ENCODE peak calls at places on chromosomes 12 and 14, in four cellular contexts. One of them, this sample, is unnamed.

GRCh38 chr12:581746-582145 is 81.5 kb downstream of the NINJ2 start:
- DNase-seq in IMR-90: no peak
- DNase-seq in astrocyte of the cerebellum: no peak
- DNase-seq in heart left ventricle: no peak
- DNase-seq in this sample: no peak

GRCh38 chr12:70176290-70176689 is 66.9 kb upstream of the CNOT2 start:
- DNase-seq in IMR-90: no peak
- DNase-seq in astrocyte of the cerebellum: no peak
- DNase-seq in heart left ventricle: no peak
- DNase-seq in this sample: no peak

GRCh38 chr14:63470877-63471565 is 72.2 kb downstream of the PPP2R5E start:
- DNase-seq in IMR-90: peak
- DNase-seq in astrocyte of the cerebellum: no peak
- DNase-seq in heart left ventricle: no peak
- DNase-seq in this sample: peak

GRCh38 chr12:50914872-50915484 is 37.4 kb upstream of the HIGD1C start:
- DNase-seq in IMR-90: no peak
- DNase-seq in astrocyte of the cerebellum: no peak
- DNase-seq in heart left ventricle: no peak
- DNase-seq in this sample: no peak

GRCh38 chr12:91037301-91037700 is 20.5 kb downstream of the KERA start:
- DNase-seq in IMR-90: peak
- DNase-seq in astrocyte of the cerebellum: no peak
- DNase-seq in heart left ventricle: no peak
- DNase-seq in this sample: no peak

GRCh38 chr12:119020377-119021360 is 39.3 kb downstream of the SRRM4 start:
- DNase-seq in IMR-90: no peak
- DNase-seq in astrocyte of the cerebellum: no peak
- DNase-seq in heart left ventricle: peak
- DNase-seq in this sample: no peak

GRCh38 chr12:32025906-32026305 is 66.7 kb downstream of the RESF1 start:
- DNase-seq in IMR-90: no peak
- DNase-seq in astrocyte of the cerebellum: no peak
- DNase-seq in heart left ventricle: no peak
- DNase-seq in this sample: no peak

GRCh38 chr14:23172572-23172971 is 10.9 kb downstream of the SLC7A8 start:
- DNase-seq in IMR-90: no peak
- DNase-seq in astrocyte of the cerebellum: no peak
- DNase-seq in heart left ventricle: no peak
- DNase-seq in this sample: no peak

GRCh38 chr12:7162691-7163114 is 26.8 kb upstream of the PEX5 start:
- DNase-seq in IMR-90: no peak
- DNase-seq in astrocyte of the cerebellum: no peak
- DNase-seq in heart left ventricle: no peak
- DNase-seq in this sample: no peak

GRCh38 chr12:94689646-94690036 is 39.3 kb upstream of the TMCC3 start:
- DNase-seq in IMR-90: no peak
- DNase-seq in astrocyte of the cerebellum: no peak
- DNase-seq in heart left ventricle: no peak
- DNase-seq in this sample: no peak

GRCh38 chr12:106195638-106196037 is 52.2 kb downstream of the CKAP4 start:
- DNase-seq in IMR-90: peak
- DNase-seq in astrocyte of the cerebellum: peak
- DNase-seq in heart left ventricle: peak
- DNase-seq in this sample: peak

GRCh38 chr12:45216983-45217485 is 1.1 kb downstream of the ANO6 start:
- DNase-seq in IMR-90: no peak
- DNase-seq in astrocyte of the cerebellum: no peak
- DNase-seq in heart left ventricle: no peak
- DNase-seq in this sample: no peak

GRCh38 chr12:47353508-47353907 is 273.7 kb upstream of the AMIGO2 start:
- DNase-seq in IMR-90: no peak
- DNase-seq in astrocyte of the cerebellum: no peak
- DNase-seq in heart left ventricle: no peak
- DNase-seq in this sample: no peak

GRCh38 chr12:57586832-57587429 is 4.1 kb upstream of the PIP4K2C start:
- DNase-seq in IMR-90: no peak
- DNase-seq in astrocyte of the cerebellum: no peak
- DNase-seq in heart left ventricle: no peak
- DNase-seq in this sample: no peak

DNA sequence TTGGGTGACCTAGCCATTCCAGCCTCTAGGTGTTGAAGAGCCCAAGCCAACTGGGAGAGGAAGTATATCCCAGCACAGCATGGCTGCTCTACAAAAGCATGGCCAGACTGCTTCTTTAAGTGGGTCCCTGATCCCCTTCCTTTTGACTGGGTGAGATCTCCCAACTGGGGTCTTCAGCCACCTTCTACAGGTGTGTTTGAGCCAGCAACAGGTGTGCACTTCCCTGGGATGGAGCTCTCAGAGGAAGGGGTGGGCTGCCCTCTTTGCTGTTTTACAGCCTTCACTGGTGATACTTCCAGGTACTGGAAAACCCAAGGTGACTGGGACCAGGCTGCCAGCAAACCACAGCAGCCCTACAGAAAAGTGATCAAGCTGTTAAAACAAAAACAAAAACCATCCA is 14.2 kb upstream of the GNS start:
- DNase-seq in IMR-90: no peak
- DNase-seq in astrocyte of the cerebellum: no peak
- DNase-seq in heart left ventricle: no peak
- DNase-seq in this sample: no peak
- H3K4me3 ChIP-seq in IMR-90: no peak
- H3K4me3 ChIP-seq in astrocyte of the cerebellum: no peak
- H3K4me3 ChIP-seq in heart left ventricle: no peak
- H3K4me3 ChIP-seq in this sample: no peak

DNA sequence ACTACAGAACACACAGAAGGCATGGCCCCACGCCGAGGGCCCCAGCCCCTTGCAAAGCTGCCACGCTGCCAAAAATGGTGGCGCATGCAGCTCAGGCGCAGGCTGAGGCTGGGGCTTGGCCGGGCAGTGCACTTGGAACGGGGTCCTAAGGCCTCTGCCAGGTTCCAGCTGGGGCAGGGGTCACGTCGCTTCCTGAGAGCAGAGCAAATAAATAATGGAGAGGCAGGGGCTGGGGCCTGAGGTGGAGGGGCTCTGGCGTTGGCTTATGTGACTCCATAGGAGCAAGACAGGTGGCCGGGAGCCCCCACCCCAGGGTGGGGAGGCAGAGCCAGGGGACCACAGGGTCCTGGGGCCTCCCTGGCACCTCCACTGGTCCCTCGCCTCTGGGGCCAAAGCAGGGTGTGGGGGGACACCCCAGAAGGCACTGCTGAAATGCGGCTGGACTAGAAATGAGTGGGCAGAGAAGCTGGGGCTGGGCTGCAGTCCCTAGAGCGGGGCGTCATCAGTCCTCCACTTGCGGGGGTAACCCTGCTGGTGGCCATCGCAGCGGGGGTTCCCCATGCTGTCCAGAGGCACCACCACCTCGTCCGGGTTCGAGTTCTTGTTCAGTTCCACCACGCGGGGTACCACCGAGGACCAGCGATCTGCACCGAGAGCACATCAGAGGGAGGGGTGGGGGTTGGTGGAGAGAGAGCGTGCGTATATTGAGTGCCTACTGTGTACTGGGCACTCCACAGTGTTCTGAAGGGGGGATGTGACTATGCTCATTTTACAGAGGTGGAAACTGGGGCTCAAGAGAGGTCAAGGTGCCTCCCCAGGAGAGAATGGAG is 49.8 kb downstream of the TRPV4 start:
- DNase-seq in IMR-90: no peak
- DNase-seq in astrocyte of the cerebellum: no peak
- DNase-seq in heart left ventricle: no peak
- DNase-seq in this sample: no peak
- H3K4me3 ChIP-seq in IMR-90: no peak
- H3K4me3 ChIP-seq in astrocyte of the cerebellum: no peak
- H3K4me3 ChIP-seq in heart left ventricle: no peak
- H3K4me3 ChIP-seq in this sample: no peak

DNA sequence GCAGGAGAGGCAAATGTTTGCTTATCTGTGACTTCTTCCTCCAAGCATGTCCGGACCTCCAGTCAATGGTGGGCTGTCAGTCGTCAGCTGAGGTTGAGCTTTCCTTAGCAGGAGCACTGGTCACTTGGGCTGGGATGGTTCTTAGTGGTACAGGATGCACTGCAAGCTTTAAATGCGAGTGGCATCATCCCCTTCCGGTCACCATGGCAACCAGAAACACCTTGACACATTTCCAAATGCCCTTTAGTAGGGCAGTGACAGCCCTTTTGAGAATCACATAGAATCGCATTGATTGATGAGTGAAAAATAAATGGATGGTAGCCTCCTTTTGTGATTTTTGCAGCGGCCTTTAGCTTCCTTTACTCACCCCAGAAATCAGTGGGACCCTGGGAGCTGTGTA is 24.1 kb downstream of the NTF3 start:
- DNase-seq in IMR-90: no peak
- DNase-seq in astrocyte of the cerebellum: no peak
- DNase-seq in heart left ventricle: no peak
- DNase-seq in this sample: no peak
- H3K4me3 ChIP-seq in IMR-90: no peak
- H3K4me3 ChIP-seq in astrocyte of the cerebellum: no peak
- H3K4me3 ChIP-seq in heart left ventricle: no peak
- H3K4me3 ChIP-seq in this sample: no peak

DNA sequence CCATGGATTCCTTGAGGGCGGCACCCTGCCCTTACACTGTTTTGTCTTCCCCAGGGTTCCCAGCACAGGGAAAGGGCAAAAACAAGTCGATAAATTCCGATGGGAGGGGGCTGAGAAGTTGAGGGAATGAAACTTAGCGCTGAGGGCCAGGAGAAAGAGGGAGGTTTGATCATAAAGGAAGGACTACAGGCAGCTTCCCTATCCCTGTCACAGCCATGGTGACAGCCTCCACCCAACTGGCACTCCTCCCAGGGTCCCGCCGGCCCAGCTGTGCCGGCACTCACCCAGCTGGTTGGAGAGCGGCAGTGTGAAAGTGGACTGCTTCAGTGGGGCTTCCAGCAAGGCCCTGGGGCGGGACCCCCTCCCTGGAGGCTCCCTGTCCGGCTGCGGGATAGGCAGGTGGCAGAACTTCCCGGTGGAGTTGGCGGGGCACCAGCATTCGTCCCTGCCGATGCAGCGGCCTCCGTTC is 58.4 kb downstream of the ISCA2 start:
- DNase-seq in IMR-90: no peak
- DNase-seq in astrocyte of the cerebellum: no peak
- DNase-seq in heart left ventricle: peak
- DNase-seq in this sample: no peak
- H3K4me3 ChIP-seq in IMR-90: no peak
- H3K4me3 ChIP-seq in astrocyte of the cerebellum: no peak
- H3K4me3 ChIP-seq in heart left ventricle: no peak
- H3K4me3 ChIP-seq in this sample: no peak

GRCh38 chr12:9606247-9606646 is 1.5 kb downstream of the KLRB1 start:
- DNase-seq in IMR-90: no peak
- DNase-seq in astrocyte of the cerebellum: no peak
- DNase-seq in heart left ventricle: no peak
- DNase-seq in this sample: no peak
- H3K4me3 ChIP-seq in IMR-90: no peak
- H3K4me3 ChIP-seq in astrocyte of the cerebellum: no peak
- H3K4me3 ChIP-seq in heart left ventricle: no peak
- H3K4me3 ChIP-seq in this sample: no peak

GRCh38 chr12:111605931-111606625 is 7.0 kb upstream of the ATXN2 start:
- DNase-seq in IMR-90: no peak
- DNase-seq in astrocyte of the cerebellum: no peak
- DNase-seq in heart left ventricle: no peak
- DNase-seq in this sample: no peak

GRCh38 chr12:111598637-111599458 is at the start of gene ATXN2:
- DNase-seq in IMR-90: no peak
- DNase-seq in astrocyte of the cerebellum: no peak
- DNase-seq in heart left ventricle: peak
- DNase-seq in this sample: no peak

GRCh38 chr12:111600296-111600562 is 1.1 kb upstream of the ATXN2 start:
- DNase-seq in IMR-90: no peak
- DNase-seq in astrocyte of the cerebellum: no peak
- DNase-seq in heart left ventricle: no peak
- DNase-seq in this sample: no peak

GRCh38 chr12:111599459-111600295 is 562 bp upstream of the ATXN2 start:
- DNase-seq in IMR-90: peak
- DNase-seq in astrocyte of the cerebellum: peak
- DNase-seq in heart left ventricle: peak
- DNase-seq in this sample: peak

DNA sequence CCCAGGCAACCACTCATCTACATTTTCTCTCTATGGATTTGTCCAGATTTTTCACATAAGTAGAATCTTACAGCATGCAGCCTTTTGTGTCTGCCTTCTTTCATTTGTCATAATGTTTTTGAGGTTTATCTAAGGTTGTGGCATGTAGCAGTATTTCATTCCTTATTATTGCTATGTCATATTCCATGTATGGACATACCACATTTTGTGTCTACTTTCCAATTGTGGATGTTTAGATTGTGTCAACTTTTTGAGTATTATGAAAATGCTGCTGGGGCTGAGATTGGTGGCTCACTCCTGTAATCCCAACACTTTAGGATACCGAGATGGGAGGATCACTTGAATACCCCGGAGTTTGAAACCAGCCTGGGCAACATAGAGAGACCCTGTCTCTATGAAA is 3.2 kb upstream of the ATXN2 start:
- DNase-seq in IMR-90: no peak
- DNase-seq in astrocyte of the cerebellum: no peak
- DNase-seq in heart left ventricle: no peak
- DNase-seq in this sample: no peak
- H3K4me3 ChIP-seq in IMR-90: no peak
- H3K4me3 ChIP-seq in astrocyte of the cerebellum: no peak
- H3K4me3 ChIP-seq in heart left ventricle: no peak
- H3K4me3 ChIP-seq in this sample: no peak

This sample was measured in kidney epithelial cell.